ENCODE peak calls at places on chromosomes 4 and X, in nine cellular contexts. U is NCI-H1092; L is esophagus muscularis mucosa; B is naive thymus-derived CD8-positive, alpha-beta T cell; M is NCI-H2171 treated with DMSO at 0.1 percent for 48 hours; O is immature natural killer cell; S is A549; I is stimulated activated CD4-positive, alpha-beta T cell treated with anti-CD3 and anti-CD28 coated beads, Interleukin-4, amount 100 ng/mL, for 48 hours; T is activated CD4-positive, alpha-beta T cell treated with anti-CD3 and anti-CD28 coated beads, Interleukin-2, amount 50 U/mL, for 48 hours. H is an unnamed sample.

GRCh38 chr4:168451744-168452394 is 28.4 kb downstream of the DDX60L start:
- DNase-seq in U (no peak), L (no peak), B (no peak), M (no peak), O (no peak), S (no peak), I (no peak), T (no peak), H (peak; percentile 89)

GRCh38 chrX:13511557-13512330 is 57.7 kb upstream of the EGFL6 start:
- DNase-seq in U (no peak), L (no peak), B (no peak), M (no peak), O (no peak), S (no peak), I (no peak), T (no peak), H (no peak)

GRCh38 chrX:154308108-154308946 is 12.7 kb downstream of the TKTL1 start:
- DNase-seq in U (no peak), L (no peak), B (peak; percentile 88), M (peak; percentile 20), O (peak; percentile 78), S (peak; percentile 39), I (peak; percentile 72), T (peak; percentile 87), H (peak; percentile 62)

GRCh38 chr4:91840359-91840758 is 463.4 kb upstream of the GRID2 start:
- DNase-seq in U (peak; percentile 35), L (no peak), B (no peak), M (peak; percentile 78), O (no peak), S (no peak), I (no peak), T (no peak), H (no peak)

GRCh38 chr4:73810191-73810590 is 26.3 kb upstream of the CXCL6 start:
- DNase-seq in U (no peak), L (no peak), B (no peak), M (no peak), O (no peak), S (no peak), I (no peak), T (no peak), H (no peak)

GRCh38 chr4:54779797-54780196 is 122.0 kb downstream of the KIT start:
- DNase-seq in U (no peak), L (no peak), B (no peak), M (no peak), O (no peak), S (no peak), I (no peak), T (no peak), H (no peak)

GRCh38 chr4:55762815-55763214 is 56.8 kb upstream of the EXOC1L start:
- DNase-seq in U (no peak), L (no peak), B (no peak), M (no peak), O (no peak), S (no peak), I (no peak), T (no peak), H (no peak)

GRCh38 chr4:167282171-167282864 is 48.0 kb upstream of the SPOCK3 start:
- DNase-seq in U (no peak), L (no peak), B (no peak), M (no peak), O (no peak), S (no peak), I (no peak), T (no peak), H (peak; percentile 79)

GRCh38 chr4:147328756-147329446 is 152.0 kb upstream of the EDNRA start:
- DNase-seq in U (no peak), L (no peak), B (no peak), M (no peak), O (no peak), S (no peak), I (no peak), T (no peak), H (no peak)